ENCODE peak calls at places on chromosomes 11 and 22, in four cellular contexts. One of them, this sample, is unnamed.

GRCh38 chr11:10192036-10192435 is 102.0 kb downstream of the SBF2 start:
- DNase-seq in GM19239: no peak
- DNase-seq in psoas muscle: no peak
- DNase-seq in stimulated activated CD4-positive, alpha-beta T cell treated with anti-CD3 and anti-CD28 coated beads, Interleukin-4, amount 100 ng/mL, for 4 hours: no peak
- DNase-seq in this sample: no peak

GRCh38 chr11:72041364-72042058 is 38.8 kb downstream of the NUMA1 start:
- DNase-seq in stimulated activated CD4-positive, alpha-beta T cell treated with anti-CD3 and anti-CD28 coated beads, Interleukin-4, amount 100 ng/mL, for 4 hours: peak
- DNase-seq in GM19239: no peak
- DNase-seq in psoas muscle: peak
- DNase-seq in this sample: peak

GRCh38 chr11:72471005-72471898 is 36.9 kb upstream of the CLPB start:
- DNase-seq in stimulated activated CD4-positive, alpha-beta T cell treated with anti-CD3 and anti-CD28 coated beads, Interleukin-4, amount 100 ng/mL, for 4 hours: peak
- DNase-seq in psoas muscle: peak
- DNase-seq in GM19239: peak
- DNase-seq in this sample: peak

GRCh38 chr11:838441-839279 is 3.7 kb downstream of the POLR2L start:
- DNase-seq in psoas muscle: no peak
- DNase-seq in GM19239: no peak
- DNase-seq in stimulated activated CD4-positive, alpha-beta T cell treated with anti-CD3 and anti-CD28 coated beads, Interleukin-4, amount 100 ng/mL, for 4 hours: no peak
- DNase-seq in this sample: no peak

GRCh38 chr11:72721689-72722049 is 30.5 kb downstream of the ARAP1 start:
- DNase-seq in stimulated activated CD4-positive, alpha-beta T cell treated with anti-CD3 and anti-CD28 coated beads, Interleukin-4, amount 100 ng/mL, for 4 hours: peak
- DNase-seq in psoas muscle: no peak
- DNase-seq in GM19239: no peak
- DNase-seq in this sample: no peak

GRCh38 chr11:45319077-45319476 is 32.9 kb upstream of the SYT13 start:
- DNase-seq in GM19239: no peak
- DNase-seq in psoas muscle: no peak
- DNase-seq in stimulated activated CD4-positive, alpha-beta T cell treated with anti-CD3 and anti-CD28 coated beads, Interleukin-4, amount 100 ng/mL, for 4 hours: no peak
- DNase-seq in this sample: no peak

GRCh38 chr11:73308963-73309960 is 1.2 kb downstream of the ARHGEF17 start:
- DNase-seq in stimulated activated CD4-positive, alpha-beta T cell treated with anti-CD3 and anti-CD28 coated beads, Interleukin-4, amount 100 ng/mL, for 4 hours: no peak
- DNase-seq in psoas muscle: peak
- DNase-seq in GM19239: no peak
- DNase-seq in this sample: peak

GRCh38 chr11:131880279-131880678 is 509.9 kb downstream of the NTM start:
- DNase-seq in stimulated activated CD4-positive, alpha-beta T cell treated with anti-CD3 and anti-CD28 coated beads, Interleukin-4, amount 100 ng/mL, for 4 hours: no peak
- DNase-seq in psoas muscle: no peak
- DNase-seq in GM19239: no peak
- DNase-seq in this sample: no peak

GRCh38 chr11:134333951-134334350 is 2.2 kb downstream of the GLB1L2 start:
- DNase-seq in GM19239: no peak
- DNase-seq in stimulated activated CD4-positive, alpha-beta T cell treated with anti-CD3 and anti-CD28 coated beads, Interleukin-4, amount 100 ng/mL, for 4 hours: no peak
- DNase-seq in psoas muscle: no peak
- DNase-seq in this sample: no peak

GRCh38 chr22:24482586-24482985 is 12.5 kb upstream of the UPB1 start:
- DNase-seq in psoas muscle: no peak
- DNase-seq in stimulated activated CD4-positive, alpha-beta T cell treated with anti-CD3 and anti-CD28 coated beads, Interleukin-4, amount 100 ng/mL, for 4 hours: no peak
- DNase-seq in GM19239: no peak
- DNase-seq in this sample: no peak

GRCh38 chr22:41661088-41661487 is 27.6 kb downstream of the SNU13 start:
- DNase-seq in stimulated activated CD4-positive, alpha-beta T cell treated with anti-CD3 and anti-CD28 coated beads, Interleukin-4, amount 100 ng/mL, for 4 hours: no peak
- DNase-seq in GM19239: no peak
- DNase-seq in psoas muscle: no peak
- DNase-seq in this sample: no peak

GRCh38 chr11:38256436-38256835 is 1658.4 kb upstream of the RAG2 start:
- DNase-seq in GM19239: no peak
- DNase-seq in stimulated activated CD4-positive, alpha-beta T cell treated with anti-CD3 and anti-CD28 coated beads, Interleukin-4, amount 100 ng/mL, for 4 hours: no peak
- DNase-seq in psoas muscle: no peak
- DNase-seq in this sample: no peak

GRCh38 chr11:2987881-2988280 is 4.2 kb downstream of the NAP1L4 start:
- DNase-seq in GM19239: no peak
- DNase-seq in stimulated activated CD4-positive, alpha-beta T cell treated with anti-CD3 and anti-CD28 coated beads, Interleukin-4, amount 100 ng/mL, for 4 hours: peak
- DNase-seq in psoas muscle: no peak
- DNase-seq in this sample: no peak

GRCh38 chr11:12137005-12137690 is 26.8 kb downstream of the MICAL2 start:
- DNase-seq in stimulated activated CD4-positive, alpha-beta T cell treated with anti-CD3 and anti-CD28 coated beads, Interleukin-4, amount 100 ng/mL, for 4 hours: no peak
- DNase-seq in psoas muscle: no peak
- DNase-seq in GM19239: no peak
- DNase-seq in this sample: no peak

GRCh38 chr11:112167145-112167544 is at the start of gene TEX12:
- DNase-seq in psoas muscle: no peak
- DNase-seq in stimulated activated CD4-positive, alpha-beta T cell treated with anti-CD3 and anti-CD28 coated beads, Interleukin-4, amount 100 ng/mL, for 4 hours: no peak
- DNase-seq in GM19239: no peak
- DNase-seq in this sample: no peak

GRCh38 chr11:9758676-9759518 is 95.0 kb downstream of the SWAP70 start:
- DNase-seq in psoas muscle: peak
- DNase-seq in stimulated activated CD4-positive, alpha-beta T cell treated with anti-CD3 and anti-CD28 coated beads, Interleukin-4, amount 100 ng/mL, for 4 hours: peak
- DNase-seq in GM19239: peak
- DNase-seq in this sample: peak

GRCh38 chr11:76315182-76315853 is 65.6 kb downstream of the THAP12 start:
- DNase-seq in stimulated activated CD4-positive, alpha-beta T cell treated with anti-CD3 and anti-CD28 coated beads, Interleukin-4, amount 100 ng/mL, for 4 hours: no peak
- DNase-seq in psoas muscle: no peak
- DNase-seq in GM19239: no peak
- DNase-seq in this sample: no peak

GRCh38 chr11:91173701-91174100 is 950.9 kb upstream of the CHORDC1 start:
- DNase-seq in stimulated activated CD4-positive, alpha-beta T cell treated with anti-CD3 and anti-CD28 coated beads, Interleukin-4, amount 100 ng/mL, for 4 hours: no peak
- DNase-seq in GM19239: no peak
- DNase-seq in psoas muscle: no peak
- DNase-seq in this sample: no peak

GRCh38 chr22:46336119-46337078 is 885 bp downstream of the TRMU start:
- DNase-seq in GM19239: no peak
- DNase-seq in psoas muscle: no peak
- DNase-seq in stimulated activated CD4-positive, alpha-beta T cell treated with anti-CD3 and anti-CD28 coated beads, Interleukin-4, amount 100 ng/mL, for 4 hours: no peak
- DNase-seq in this sample: peak

This sample was measured in aorta.